ENCODE peak calls at places on chromosome 19, in ten cellular contexts. One of them, this sample, is unnamed.

GRCh38 chr19:3687774-3688706 is 12.2 kb downstream of the PIP5K1C start:
- DNase-seq in adrenal gland: no peak
- DNase-seq in right lobe of liver: peak; percentile 72
- DNase-seq in CD8-positive, alpha-beta T cell: peak; percentile 45
- DNase-seq in cardiac muscle cell: no peak
- DNase-seq in LNCaP clone FGC: no peak
- DNase-seq in mesothelial cell of epicardium: no peak
- DNase-seq in AG10803: no peak
- DNase-seq in foreskin fibroblast: no peak
- DNase-seq in thoracic aorta: no peak
- DNase-seq in this sample: no peak

GRCh38 chr19:15015946-15016542 is 33.2 kb upstream of the CASP14 start:
- DNase-seq in adrenal gland: peak; percentile 30
- DNase-seq in right lobe of liver: no peak
- DNase-seq in CD8-positive, alpha-beta T cell: no peak
- DNase-seq in cardiac muscle cell: peak; percentile 36
- DNase-seq in LNCaP clone FGC: no peak
- DNase-seq in mesothelial cell of epicardium: no peak
- DNase-seq in AG10803: no peak
- DNase-seq in foreskin fibroblast: peak; percentile 5
- DNase-seq in thoracic aorta: no peak
- DNase-seq in this sample: no peak

GRCh38 chr19:38725469-38726283 is 18.6 kb downstream of the CAPN12 start:
- DNase-seq in adrenal gland: no peak
- DNase-seq in right lobe of liver: no peak
- DNase-seq in CD8-positive, alpha-beta T cell: peak; percentile 11
- DNase-seq in cardiac muscle cell: no peak
- DNase-seq in LNCaP clone FGC: no peak
- DNase-seq in mesothelial cell of epicardium: no peak
- DNase-seq in AG10803: no peak
- DNase-seq in foreskin fibroblast: no peak
- DNase-seq in thoracic aorta: no peak
- DNase-seq in this sample: no peak

GRCh38 chr19:44653977-44654784 is 10.5 kb downstream of the PVR start:
- DNase-seq in adrenal gland: peak; percentile 86
- DNase-seq in right lobe of liver: peak; percentile 88
- DNase-seq in CD8-positive, alpha-beta T cell: peak; percentile 73
- DNase-seq in cardiac muscle cell: peak; percentile 68
- DNase-seq in LNCaP clone FGC: no peak
- DNase-seq in mesothelial cell of epicardium: no peak
- DNase-seq in AG10803: peak; percentile 63
- DNase-seq in foreskin fibroblast: peak; percentile 63
- DNase-seq in thoracic aorta: no peak
- DNase-seq in this sample: no peak

GRCh38 chr19:50356691-50357177 is 8.7 kb downstream of the NAPSA start:
- DNase-seq in adrenal gland: no peak
- DNase-seq in right lobe of liver: peak; percentile 29
- DNase-seq in CD8-positive, alpha-beta T cell: no peak
- DNase-seq in cardiac muscle cell: no peak
- DNase-seq in LNCaP clone FGC: no peak
- DNase-seq in mesothelial cell of epicardium: no peak
- DNase-seq in AG10803: no peak
- DNase-seq in foreskin fibroblast: no peak
- DNase-seq in thoracic aorta: no peak
- DNase-seq in this sample: no peak

GRCh38 chr19:16160445-16160942 is 12.8 kb downstream of the CIB3 start:
- DNase-seq in adrenal gland: no peak
- DNase-seq in right lobe of liver: no peak
- DNase-seq in CD8-positive, alpha-beta T cell: no peak
- DNase-seq in cardiac muscle cell: no peak
- DNase-seq in LNCaP clone FGC: no peak
- DNase-seq in mesothelial cell of epicardium: no peak
- DNase-seq in AG10803: no peak
- DNase-seq in foreskin fibroblast: no peak
- DNase-seq in thoracic aorta: no peak
- DNase-seq in this sample: no peak

GRCh38 chr19:39197808-39198207 is 1.0 kb downstream of the NCCRP1 start:
- DNase-seq in adrenal gland: no peak
- DNase-seq in right lobe of liver: no peak
- DNase-seq in CD8-positive, alpha-beta T cell: no peak
- DNase-seq in cardiac muscle cell: no peak
- DNase-seq in LNCaP clone FGC: no peak
- DNase-seq in mesothelial cell of epicardium: no peak
- DNase-seq in AG10803: no peak
- DNase-seq in foreskin fibroblast: no peak
- DNase-seq in thoracic aorta: no peak
- DNase-seq in this sample: no peak

GRCh38 chr19:44050740-44051653 is 839 bp upstream of the ZNF223 start:
- DNase-seq in adrenal gland: peak; percentile 8
- DNase-seq in right lobe of liver: no peak
- DNase-seq in CD8-positive, alpha-beta T cell: peak; percentile 28
- DNase-seq in cardiac muscle cell: peak; percentile 6
- DNase-seq in LNCaP clone FGC: no peak
- DNase-seq in mesothelial cell of epicardium: no peak
- DNase-seq in AG10803: peak; percentile 0
- DNase-seq in foreskin fibroblast: peak; percentile 16
- DNase-seq in thoracic aorta: no peak
- DNase-seq in this sample: no peak

GRCh38 chr19:1155352-1156304 is 18.4 kb downstream of the SBNO2 start:
- DNase-seq in adrenal gland: peak; percentile 82
- DNase-seq in right lobe of liver: peak; percentile 85
- DNase-seq in CD8-positive, alpha-beta T cell: no peak
- DNase-seq in cardiac muscle cell: peak; percentile 53
- DNase-seq in LNCaP clone FGC: no peak
- DNase-seq in mesothelial cell of epicardium: no peak
- DNase-seq in AG10803: peak; percentile 38
- DNase-seq in foreskin fibroblast: peak; percentile 42
- DNase-seq in thoracic aorta: no peak
- DNase-seq in this sample: no peak

GRCh38 chr19:39780894-39781293 is 2.2 kb downstream of the LEUTX start:
- DNase-seq in adrenal gland: no peak
- DNase-seq in right lobe of liver: no peak
- DNase-seq in CD8-positive, alpha-beta T cell: no peak
- DNase-seq in cardiac muscle cell: no peak
- DNase-seq in LNCaP clone FGC: no peak
- DNase-seq in mesothelial cell of epicardium: no peak
- DNase-seq in AG10803: no peak
- DNase-seq in foreskin fibroblast: no peak
- DNase-seq in thoracic aorta: no peak
- DNase-seq in this sample: no peak

GRCh38 chr19:10332158-10332964 is 968 bp downstream of the RAVER1 start:
- DNase-seq in adrenal gland: no peak
- DNase-seq in right lobe of liver: no peak
- DNase-seq in CD8-positive, alpha-beta T cell: no peak
- DNase-seq in cardiac muscle cell: no peak
- DNase-seq in LNCaP clone FGC: no peak
- DNase-seq in mesothelial cell of epicardium: no peak
- DNase-seq in AG10803: no peak
- DNase-seq in foreskin fibroblast: no peak
- DNase-seq in thoracic aorta: no peak
- DNase-seq in this sample: no peak
- TF ChIP-seq CTCF in adrenal gland: no peak
- TF ChIP-seq CTCF in right lobe of liver: no peak
- TF ChIP-seq CTCF in CD8-positive, alpha-beta T cell: no peak
- TF ChIP-seq CTCF in cardiac muscle cell: no peak
- TF ChIP-seq CTCF in LNCaP clone FGC: no peak
- TF ChIP-seq CTCF in mesothelial cell of epicardium: no peak
- TF ChIP-seq CTCF in AG10803: no peak
- TF ChIP-seq CTCF in foreskin fibroblast: no peak
- TF ChIP-seq CTCF in thoracic aorta: no peak
- TF ChIP-seq CTCF in this sample: no peak

GRCh38 chr19:41906271-41906670 is 22.0 kb downstream of the ERFL start:
- DNase-seq in adrenal gland: no peak
- DNase-seq in right lobe of liver: no peak
- DNase-seq in CD8-positive, alpha-beta T cell: no peak
- DNase-seq in cardiac muscle cell: no peak
- DNase-seq in LNCaP clone FGC: no peak
- DNase-seq in mesothelial cell of epicardium: no peak
- DNase-seq in AG10803: no peak
- DNase-seq in foreskin fibroblast: no peak
- DNase-seq in thoracic aorta: no peak
- DNase-seq in this sample: no peak

GRCh38 chr19:41906916-41907680 is 21.2 kb downstream of the ERFL start:
- DNase-seq in adrenal gland: no peak
- DNase-seq in right lobe of liver: no peak
- DNase-seq in CD8-positive, alpha-beta T cell: no peak
- DNase-seq in cardiac muscle cell: no peak
- DNase-seq in LNCaP clone FGC: no peak
- DNase-seq in mesothelial cell of epicardium: no peak
- DNase-seq in AG10803: no peak
- DNase-seq in foreskin fibroblast: no peak
- DNase-seq in thoracic aorta: no peak
- DNase-seq in this sample: no peak

GRCh38 chr19:41908724-41909464 is 19.4 kb downstream of the ERFL start:
- DNase-seq in adrenal gland: no peak
- DNase-seq in right lobe of liver: no peak
- DNase-seq in CD8-positive, alpha-beta T cell: no peak
- DNase-seq in cardiac muscle cell: no peak
- DNase-seq in LNCaP clone FGC: no peak
- DNase-seq in mesothelial cell of epicardium: no peak
- DNase-seq in AG10803: no peak
- DNase-seq in foreskin fibroblast: no peak
- DNase-seq in thoracic aorta: no peak
- DNase-seq in this sample: no peak

GRCh38 chr19:41909706-41910105 is 18.5 kb downstream of the ERFL start:
- DNase-seq in adrenal gland: no peak
- DNase-seq in right lobe of liver: no peak
- DNase-seq in CD8-positive, alpha-beta T cell: no peak
- DNase-seq in cardiac muscle cell: no peak
- DNase-seq in LNCaP clone FGC: no peak
- DNase-seq in mesothelial cell of epicardium: no peak
- DNase-seq in AG10803: no peak
- DNase-seq in foreskin fibroblast: no peak
- DNase-seq in thoracic aorta: no peak
- DNase-seq in this sample: no peak

DNA sequence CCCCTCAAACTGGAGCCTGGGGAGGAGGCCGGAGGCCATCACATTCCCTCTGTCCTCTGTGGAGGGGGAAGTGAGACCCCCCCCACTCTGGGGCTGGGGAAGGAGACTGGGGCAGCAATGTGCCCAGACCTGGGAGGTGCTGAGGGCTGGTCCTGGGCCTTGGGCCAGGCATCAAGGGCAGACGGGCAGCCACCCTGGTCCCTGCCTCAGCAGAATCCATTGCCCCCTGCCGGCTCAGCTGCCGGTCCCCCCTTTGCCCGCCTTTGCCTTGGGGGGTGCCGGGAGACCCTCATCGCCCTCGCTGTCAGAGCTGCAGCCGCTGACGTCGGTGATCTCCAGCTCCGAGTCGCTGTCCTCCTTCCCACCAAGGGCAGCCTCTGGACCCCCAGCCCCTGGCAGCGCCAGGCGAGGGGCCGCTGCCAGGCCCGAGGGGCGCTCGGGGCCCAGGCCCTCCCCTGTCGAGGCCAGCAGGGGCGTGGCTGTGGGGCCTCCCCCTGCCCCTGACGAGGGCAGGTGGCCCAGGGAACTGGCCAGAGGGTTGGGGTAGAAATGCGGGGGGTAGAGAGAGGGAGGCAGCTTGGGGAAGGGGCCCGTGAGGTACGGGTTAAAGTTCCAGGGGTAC is 20.1 kb downstream of the ERFL start:
- DNase-seq in adrenal gland: no peak
- DNase-seq in right lobe of liver: no peak
- DNase-seq in CD8-positive, alpha-beta T cell: no peak
- DNase-seq in cardiac muscle cell: no peak
- DNase-seq in LNCaP clone FGC: no peak
- DNase-seq in mesothelial cell of epicardium: no peak
- DNase-seq in AG10803: no peak
- DNase-seq in foreskin fibroblast: no peak
- DNase-seq in thoracic aorta: no peak
- DNase-seq in this sample: no peak
- TF ChIP-seq CTCF in adrenal gland: no peak
- TF ChIP-seq CTCF in right lobe of liver: no peak
- TF ChIP-seq CTCF in CD8-positive, alpha-beta T cell: no peak
- TF ChIP-seq CTCF in cardiac muscle cell: no peak
- TF ChIP-seq CTCF in LNCaP clone FGC: no peak
- TF ChIP-seq CTCF in mesothelial cell of epicardium: no peak
- TF ChIP-seq CTCF in AG10803: no peak
- TF ChIP-seq CTCF in foreskin fibroblast: no peak
- TF ChIP-seq CTCF in thoracic aorta: no peak
- TF ChIP-seq CTCF in this sample: no peak

DNA sequence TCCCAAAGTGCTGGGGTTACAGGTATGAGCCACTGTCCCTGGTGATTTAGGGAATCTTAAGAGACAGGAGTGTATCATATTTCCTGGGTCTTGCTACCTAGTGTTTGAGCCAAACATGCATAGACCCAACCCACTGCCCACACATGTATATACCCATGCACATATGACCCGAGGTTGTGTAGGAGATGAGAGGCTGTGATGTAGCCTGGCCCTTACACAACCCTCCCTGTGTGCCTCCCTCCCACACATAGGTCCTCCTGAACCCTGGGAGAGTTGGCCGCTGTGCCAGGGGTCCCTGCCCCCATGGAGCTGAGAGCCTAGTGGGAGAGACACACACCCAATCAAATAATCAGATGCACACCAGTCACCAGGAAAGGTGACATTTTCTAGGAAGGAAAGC is 365.9 kb downstream of the ZNF536 start:
- DNase-seq in adrenal gland: no peak
- DNase-seq in right lobe of liver: no peak
- DNase-seq in CD8-positive, alpha-beta T cell: no peak
- DNase-seq in cardiac muscle cell: no peak
- DNase-seq in LNCaP clone FGC: no peak
- DNase-seq in mesothelial cell of epicardium: no peak
- DNase-seq in AG10803: no peak
- DNase-seq in foreskin fibroblast: no peak
- DNase-seq in thoracic aorta: no peak
- DNase-seq in this sample: no peak
- TF ChIP-seq CTCF in adrenal gland: no peak
- TF ChIP-seq CTCF in right lobe of liver: no peak
- TF ChIP-seq CTCF in CD8-positive, alpha-beta T cell: no peak
- TF ChIP-seq CTCF in cardiac muscle cell: no peak
- TF ChIP-seq CTCF in LNCaP clone FGC: no peak
- TF ChIP-seq CTCF in mesothelial cell of epicardium: no peak
- TF ChIP-seq CTCF in AG10803: no peak
- TF ChIP-seq CTCF in foreskin fibroblast: no peak
- TF ChIP-seq CTCF in thoracic aorta: no peak
- TF ChIP-seq CTCF in this sample: no peak

DNA sequence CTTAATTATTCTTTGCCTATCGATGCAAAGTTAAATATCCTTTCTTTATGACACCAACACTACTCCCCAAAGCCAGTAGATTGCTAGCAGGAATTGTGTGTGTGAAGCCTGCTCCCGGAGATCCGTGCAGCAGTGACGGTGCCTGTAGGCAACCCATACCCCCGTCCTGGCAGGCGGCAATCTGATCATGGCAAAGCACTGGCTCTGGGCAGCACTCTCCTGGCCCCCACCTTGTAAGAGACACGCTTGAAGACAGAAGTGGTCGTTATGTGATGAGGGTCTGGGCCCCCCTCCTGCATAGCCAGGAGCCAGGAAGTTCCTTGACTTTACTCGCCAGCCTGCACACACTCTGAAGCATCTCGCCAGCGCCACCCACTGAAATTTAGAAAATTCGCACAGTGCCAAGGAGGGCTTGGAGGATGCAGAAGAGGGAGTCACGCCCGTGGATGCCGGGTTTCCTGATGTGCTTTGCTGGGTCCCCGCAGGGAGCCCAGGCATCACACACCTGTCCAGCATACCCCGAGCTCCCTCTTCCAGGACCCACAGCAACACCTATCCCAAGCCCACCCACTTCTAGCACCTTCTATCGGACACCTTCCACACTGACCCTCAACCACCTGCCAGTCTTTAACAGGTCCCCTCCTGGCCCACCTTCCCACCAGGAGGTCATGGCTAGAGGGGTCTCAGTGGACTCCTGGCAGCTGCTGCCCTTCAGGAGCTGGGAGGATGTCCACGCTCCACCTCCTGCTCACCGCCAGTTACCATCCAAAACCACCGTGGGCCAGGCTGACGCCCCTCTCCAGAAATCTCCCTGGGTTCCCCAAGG is 54.5 kb downstream of the CEBPG start:
- DNase-seq in adrenal gland: no peak
- DNase-seq in right lobe of liver: peak; percentile 35
- DNase-seq in CD8-positive, alpha-beta T cell: no peak
- DNase-seq in cardiac muscle cell: no peak
- DNase-seq in LNCaP clone FGC: no peak
- DNase-seq in mesothelial cell of epicardium: no peak
- DNase-seq in AG10803: no peak
- DNase-seq in foreskin fibroblast: no peak
- DNase-seq in thoracic aorta: no peak
- DNase-seq in this sample: no peak
- TF ChIP-seq CTCF in adrenal gland: no peak
- TF ChIP-seq CTCF in right lobe of liver: no peak
- TF ChIP-seq CTCF in CD8-positive, alpha-beta T cell: no peak
- TF ChIP-seq CTCF in cardiac muscle cell: no peak
- TF ChIP-seq CTCF in LNCaP clone FGC: no peak
- TF ChIP-seq CTCF in mesothelial cell of epicardium: no peak
- TF ChIP-seq CTCF in AG10803: no peak
- TF ChIP-seq CTCF in foreskin fibroblast: no peak
- TF ChIP-seq CTCF in thoracic aorta: no peak
- TF ChIP-seq CTCF in this sample: peak; percentile 14